ENCODE peak calls at places on chromosomes 11 and 22, in seven cellular contexts. One of them, this sample, is unnamed.
A peak's percentile ranks its signal among the peaks of the same experiment; 100 is the strongest.

GRCh38 chr11:66443602-66444001 is 5.0 kb upstream of the MRPL11 start:
- DNase-seq in stimulated activated CD4-positive, alpha-beta T cell treated with anti-CD3 and anti-CD28 coated beads, TNF-alpha, amount 100 ng/mL, for 48 hours: no peak
- DNase-seq in thoracic aorta: no peak
- DNase-seq in lower leg skin: no peak
- DNase-seq in A172: peak; percentile 88
- DNase-seq in NCI-H1436: no peak
- DNase-seq in iPS-NIHi11: no peak
- DNase-seq in this sample: peak; percentile 95

GRCh38 chr11:105361651-105362050 is 222.1 kb upstream of the CARD18 start:
- DNase-seq in NCI-H1436: no peak
- DNase-seq in thoracic aorta: no peak
- DNase-seq in iPS-NIHi11: no peak
- DNase-seq in lower leg skin: no peak
- DNase-seq in A172: no peak
- DNase-seq in stimulated activated CD4-positive, alpha-beta T cell treated with anti-CD3 and anti-CD28 coated beads, TNF-alpha, amount 100 ng/mL, for 48 hours: no peak
- DNase-seq in this sample: no peak

GRCh38 chr22:35993048-35993714 is 35.4 kb downstream of the RBFOX2 start:
- DNase-seq in lower leg skin: no peak
- DNase-seq in iPS-NIHi11: no peak
- DNase-seq in thoracic aorta: no peak
- DNase-seq in NCI-H1436: no peak
- DNase-seq in A172: no peak
- DNase-seq in stimulated activated CD4-positive, alpha-beta T cell treated with anti-CD3 and anti-CD28 coated beads, TNF-alpha, amount 100 ng/mL, for 48 hours: no peak
- DNase-seq in this sample: no peak

GRCh38 chr22:30920407-30920806 is 48.2 kb downstream of the MORC2 start:
- DNase-seq in iPS-NIHi11: peak; percentile 87
- DNase-seq in A172: peak; percentile 32
- DNase-seq in stimulated activated CD4-positive, alpha-beta T cell treated with anti-CD3 and anti-CD28 coated beads, TNF-alpha, amount 100 ng/mL, for 48 hours: peak; percentile 73
- DNase-seq in NCI-H1436: peak; percentile 19
- DNase-seq in thoracic aorta: peak; percentile 45
- DNase-seq in lower leg skin: peak; percentile 93
- DNase-seq in this sample: peak; percentile 73

GRCh38 chr11:29333993-29334780 is 682.6 kb downstream of the KCNA4 start:
- DNase-seq in iPS-NIHi11: peak; percentile 52
- DNase-seq in thoracic aorta: no peak
- DNase-seq in lower leg skin: no peak
- DNase-seq in A172: peak; percentile 55
- DNase-seq in NCI-H1436: peak; percentile 4
- DNase-seq in stimulated activated CD4-positive, alpha-beta T cell treated with anti-CD3 and anti-CD28 coated beads, TNF-alpha, amount 100 ng/mL, for 48 hours: no peak
- DNase-seq in this sample: peak; percentile 78

GRCh38 chr11:14620027-14620511 is 23.5 kb upstream of the PDE3B start:
- DNase-seq in stimulated activated CD4-positive, alpha-beta T cell treated with anti-CD3 and anti-CD28 coated beads, TNF-alpha, amount 100 ng/mL, for 48 hours: no peak
- DNase-seq in thoracic aorta: no peak
- DNase-seq in lower leg skin: no peak
- DNase-seq in NCI-H1436: no peak
- DNase-seq in iPS-NIHi11: no peak
- DNase-seq in A172: no peak
- DNase-seq in this sample: no peak

GRCh38 chr11:86678823-86679222 is 6.4 kb upstream of the ME3 start:
- DNase-seq in stimulated activated CD4-positive, alpha-beta T cell treated with anti-CD3 and anti-CD28 coated beads, TNF-alpha, amount 100 ng/mL, for 48 hours: no peak
- DNase-seq in lower leg skin: no peak
- DNase-seq in NCI-H1436: no peak
- DNase-seq in A172: peak; percentile 53
- DNase-seq in thoracic aorta: no peak
- DNase-seq in iPS-NIHi11: no peak
- DNase-seq in this sample: peak; percentile 68

GRCh38 chr22:25331050-25331449 is 111.6 kb downstream of the CRYBB2 start:
- DNase-seq in stimulated activated CD4-positive, alpha-beta T cell treated with anti-CD3 and anti-CD28 coated beads, TNF-alpha, amount 100 ng/mL, for 48 hours: no peak
- DNase-seq in A172: no peak
- DNase-seq in lower leg skin: no peak
- DNase-seq in NCI-H1436: no peak
- DNase-seq in iPS-NIHi11: no peak
- DNase-seq in thoracic aorta: no peak
- DNase-seq in this sample: no peak

GRCh38 chr11:113419426-113420003 is 31.9 kb downstream of the ANKK1 start:
- DNase-seq in lower leg skin: no peak
- DNase-seq in iPS-NIHi11: no peak
- DNase-seq in A172: no peak
- DNase-seq in stimulated activated CD4-positive, alpha-beta T cell treated with anti-CD3 and anti-CD28 coated beads, TNF-alpha, amount 100 ng/mL, for 48 hours: no peak
- DNase-seq in thoracic aorta: no peak
- DNase-seq in NCI-H1436: peak; percentile 22
- DNase-seq in this sample: no peak

GRCh38 chr11:117663826-117664225 is 133.2 kb downstream of the DSCAML1 start:
- DNase-seq in A172: no peak
- DNase-seq in iPS-NIHi11: no peak
- DNase-seq in stimulated activated CD4-positive, alpha-beta T cell treated with anti-CD3 and anti-CD28 coated beads, TNF-alpha, amount 100 ng/mL, for 48 hours: no peak
- DNase-seq in thoracic aorta: no peak
- DNase-seq in lower leg skin: no peak
- DNase-seq in NCI-H1436: no peak
- DNase-seq in this sample: no peak

GRCh38 chr11:62925308-62925707 is 4.1 kb upstream of the CHRM1 start:
- DNase-seq in stimulated activated CD4-positive, alpha-beta T cell treated with anti-CD3 and anti-CD28 coated beads, TNF-alpha, amount 100 ng/mL, for 48 hours: no peak
- DNase-seq in A172: no peak
- DNase-seq in NCI-H1436: no peak
- DNase-seq in lower leg skin: no peak
- DNase-seq in iPS-NIHi11: peak; percentile 50
- DNase-seq in thoracic aorta: no peak
- DNase-seq in this sample: no peak

GRCh38 chr11:64753019-64753379 is 6.8 kb downstream of the PYGM start:
- DNase-seq in A172: no peak
- DNase-seq in iPS-NIHi11: no peak
- DNase-seq in NCI-H1436: no peak
- DNase-seq in stimulated activated CD4-positive, alpha-beta T cell treated with anti-CD3 and anti-CD28 coated beads, TNF-alpha, amount 100 ng/mL, for 48 hours: no peak
- DNase-seq in thoracic aorta: no peak
- DNase-seq in lower leg skin: no peak
- DNase-seq in this sample: no peak

GRCh38 chr11:35539781-35540281 is 14.4 kb upstream of the PAMR1 start:
- DNase-seq in stimulated activated CD4-positive, alpha-beta T cell treated with anti-CD3 and anti-CD28 coated beads, TNF-alpha, amount 100 ng/mL, for 48 hours: no peak
- DNase-seq in NCI-H1436: no peak
- DNase-seq in iPS-NIHi11: no peak
- DNase-seq in A172: no peak
- DNase-seq in thoracic aorta: no peak
- DNase-seq in lower leg skin: peak; percentile 92
- DNase-seq in this sample: peak; percentile 79

GRCh38 chr11:61912991-61913698 is 4.2 kb downstream of the RAB3IL1 start:
- DNase-seq in thoracic aorta: no peak
- DNase-seq in NCI-H1436: no peak
- DNase-seq in A172: no peak
- DNase-seq in iPS-NIHi11: no peak
- DNase-seq in stimulated activated CD4-positive, alpha-beta T cell treated with anti-CD3 and anti-CD28 coated beads, TNF-alpha, amount 100 ng/mL, for 48 hours: no peak
- DNase-seq in lower leg skin: peak; percentile 81
- DNase-seq in this sample: no peak

GRCh38 chr11:46431211-46431610 is 39.6 kb upstream of the CHRM4 start:
- DNase-seq in iPS-NIHi11: no peak
- DNase-seq in A172: no peak
- DNase-seq in lower leg skin: no peak
- DNase-seq in stimulated activated CD4-positive, alpha-beta T cell treated with anti-CD3 and anti-CD28 coated beads, TNF-alpha, amount 100 ng/mL, for 48 hours: no peak
- DNase-seq in thoracic aorta: no peak
- DNase-seq in NCI-H1436: no peak
- DNase-seq in this sample: no peak

GRCh38 chr11:134536219-134536618 is 124.2 kb upstream of the B3GAT1 start:
- DNase-seq in thoracic aorta: no peak
- DNase-seq in lower leg skin: peak; percentile 67
- DNase-seq in iPS-NIHi11: no peak
- DNase-seq in stimulated activated CD4-positive, alpha-beta T cell treated with anti-CD3 and anti-CD28 coated beads, TNF-alpha, amount 100 ng/mL, for 48 hours: no peak
- DNase-seq in A172: no peak
- DNase-seq in NCI-H1436: no peak
- DNase-seq in this sample: no peak

GRCh38 chr11:69339041-69339733 is 45.2 kb downstream of the MYEOV start:
- DNase-seq in iPS-NIHi11: no peak
- DNase-seq in A172: no peak
- DNase-seq in thoracic aorta: no peak
- DNase-seq in NCI-H1436: no peak
- DNase-seq in stimulated activated CD4-positive, alpha-beta T cell treated with anti-CD3 and anti-CD28 coated beads, TNF-alpha, amount 100 ng/mL, for 48 hours: no peak
- DNase-seq in lower leg skin: peak; percentile 70
- DNase-seq in this sample: no peak

GRCh38 chr11:3164138-3164539 is 971 bp downstream of the OSBPL5 start:
- DNase-seq in lower leg skin: no peak
- DNase-seq in thoracic aorta: no peak
- DNase-seq in NCI-H1436: no peak
- DNase-seq in stimulated activated CD4-positive, alpha-beta T cell treated with anti-CD3 and anti-CD28 coated beads, TNF-alpha, amount 100 ng/mL, for 48 hours: no peak
- DNase-seq in A172: no peak
- DNase-seq in iPS-NIHi11: no peak
- DNase-seq in this sample: peak; percentile 16

GRCh38 chr11:73872746-73873412 is 3.8 kb downstream of the COA4 start:
- DNase-seq in iPS-NIHi11: no peak
- DNase-seq in stimulated activated CD4-positive, alpha-beta T cell treated with anti-CD3 and anti-CD28 coated beads, TNF-alpha, amount 100 ng/mL, for 48 hours: no peak
- DNase-seq in lower leg skin: no peak
- DNase-seq in NCI-H1436: no peak
- DNase-seq in thoracic aorta: no peak
- DNase-seq in A172: no peak
- DNase-seq in this sample: no peak

GRCh38 chr11:114346709-114347141 is 50.5 kb downstream of the NNMT start:
- DNase-seq in iPS-NIHi11: no peak
- DNase-seq in thoracic aorta: no peak
- DNase-seq in lower leg skin: no peak
- DNase-seq in stimulated activated CD4-positive, alpha-beta T cell treated with anti-CD3 and anti-CD28 coated beads, TNF-alpha, amount 100 ng/mL, for 48 hours: no peak
- DNase-seq in A172: no peak
- DNase-seq in NCI-H1436: no peak
- DNase-seq in this sample: no peak

GRCh38 chr11:113176971-113177370 is 137.4 kb upstream of the TTC12 start:
- DNase-seq in A172: peak; percentile 60
- DNase-seq in stimulated activated CD4-positive, alpha-beta T cell treated with anti-CD3 and anti-CD28 coated beads, TNF-alpha, amount 100 ng/mL, for 48 hours: no peak
- DNase-seq in NCI-H1436: no peak
- DNase-seq in iPS-NIHi11: no peak
- DNase-seq in lower leg skin: no peak
- DNase-seq in thoracic aorta: no peak
- DNase-seq in this sample: peak; percentile 77

GRCh38 chr11:130738618-130739017 is 177.7 kb downstream of the SNX19 start:
- DNase-seq in A172: no peak
- DNase-seq in iPS-NIHi11: no peak
- DNase-seq in lower leg skin: no peak
- DNase-seq in stimulated activated CD4-positive, alpha-beta T cell treated with anti-CD3 and anti-CD28 coated beads, TNF-alpha, amount 100 ng/mL, for 48 hours: no peak
- DNase-seq in NCI-H1436: no peak
- DNase-seq in thoracic aorta: no peak
- DNase-seq in this sample: peak; percentile 76

GRCh38 chr11:107857550-107858216 is 904 bp downstream of the SLC35F2 start:
- DNase-seq in lower leg skin: no peak
- DNase-seq in A172: no peak
- DNase-seq in iPS-NIHi11: no peak
- DNase-seq in thoracic aorta: no peak
- DNase-seq in NCI-H1436: no peak
- DNase-seq in stimulated activated CD4-positive, alpha-beta T cell treated with anti-CD3 and anti-CD28 coated beads, TNF-alpha, amount 100 ng/mL, for 48 hours: no peak
- DNase-seq in this sample: peak; percentile 41

GRCh38 chr22:28898233-28898629 is 14.9 kb downstream of the ZNRF3 start:
- DNase-seq in NCI-H1436: no peak
- DNase-seq in lower leg skin: peak; percentile 45
- DNase-seq in A172: no peak
- DNase-seq in iPS-NIHi11: no peak
- DNase-seq in stimulated activated CD4-positive, alpha-beta T cell treated with anti-CD3 and anti-CD28 coated beads, TNF-alpha, amount 100 ng/mL, for 48 hours: no peak
- DNase-seq in thoracic aorta: no peak
- DNase-seq in this sample: no peak

GRCh38 chr11:104043137-104043536 is 6.7 kb downstream of the DDI1 start:
- DNase-seq in A172: peak; percentile 0
- DNase-seq in thoracic aorta: no peak
- DNase-seq in lower leg skin: no peak
- DNase-seq in NCI-H1436: no peak
- DNase-seq in iPS-NIHi11: no peak
- DNase-seq in stimulated activated CD4-positive, alpha-beta T cell treated with anti-CD3 and anti-CD28 coated beads, TNF-alpha, amount 100 ng/mL, for 48 hours: no peak
- DNase-seq in this sample: no peak

GRCh38 chr22:50403701-50404101 is 60.6 kb downstream of the PPP6R2 start:
- DNase-seq in iPS-NIHi11: no peak
- DNase-seq in lower leg skin: peak; percentile 91
- DNase-seq in NCI-H1436: no peak
- DNase-seq in thoracic aorta: no peak
- DNase-seq in stimulated activated CD4-positive, alpha-beta T cell treated with anti-CD3 and anti-CD28 coated beads, TNF-alpha, amount 100 ng/mL, for 48 hours: no peak
- DNase-seq in A172: no peak
- DNase-seq in this sample: no peak

GRCh38 chr11:62545437-62546243 is 966 bp downstream of the AHNAK start:
- DNase-seq in stimulated activated CD4-positive, alpha-beta T cell treated with anti-CD3 and anti-CD28 coated beads, TNF-alpha, amount 100 ng/mL, for 48 hours: no peak
- DNase-seq in NCI-H1436: no peak
- DNase-seq in A172: peak; percentile 90
- DNase-seq in lower leg skin: peak; percentile 99
- DNase-seq in thoracic aorta: peak; percentile 82
- DNase-seq in iPS-NIHi11: peak; percentile 84
- DNase-seq in this sample: peak; percentile 96

GRCh38 chr11:12818333-12819015 is 144.3 kb downstream of the TEAD1 start:
- DNase-seq in A172: peak; percentile 85
- DNase-seq in stimulated activated CD4-positive, alpha-beta T cell treated with anti-CD3 and anti-CD28 coated beads, TNF-alpha, amount 100 ng/mL, for 48 hours: no peak
- DNase-seq in thoracic aorta: no peak
- DNase-seq in NCI-H1436: no peak
- DNase-seq in lower leg skin: no peak
- DNase-seq in iPS-NIHi11: no peak
- DNase-seq in this sample: peak; percentile 83

This sample was measured in EL.